ENCODE peak calls at places on chromosomes 13 and 19, in seven cellular contexts. One of them, this sample, is unnamed.

GRCh38 chr19:518292-519231 is 11.3 kb downstream of the TPGS1 start:
- DNase-seq in GM23338: peak
- DNase-seq in transverse colon: peak
- DNase-seq in CD4-positive, alpha-beta T cell: peak
- DNase-seq in PC-9: no peak
- DNase-seq in WERI-Rb-1: no peak
- DNase-seq in breast epithelium: no peak
- DNase-seq in this sample: no peak

GRCh38 chr19:45496349-45496953 is 396 bp downstream of the RTN2 start:
- DNase-seq in breast epithelium: no peak
- DNase-seq in transverse colon: no peak
- DNase-seq in GM23338: peak
- DNase-seq in PC-9: no peak
- DNase-seq in CD4-positive, alpha-beta T cell: peak
- DNase-seq in WERI-Rb-1: peak
- DNase-seq in this sample: peak

GRCh38 chr19:34994643-34995471 is 5.3 kb upstream of the GRAMD1A start:
- DNase-seq in CD4-positive, alpha-beta T cell: no peak
- DNase-seq in PC-9: peak
- DNase-seq in WERI-Rb-1: no peak
- DNase-seq in GM23338: no peak
- DNase-seq in breast epithelium: peak
- DNase-seq in transverse colon: peak
- DNase-seq in this sample: no peak

GRCh38 chr19:31408460-31409124 is 59.4 kb upstream of the TSHZ3 start:
- DNase-seq in WERI-Rb-1: no peak
- DNase-seq in transverse colon: no peak
- DNase-seq in GM23338: no peak
- DNase-seq in PC-9: no peak
- DNase-seq in CD4-positive, alpha-beta T cell: no peak
- DNase-seq in breast epithelium: no peak
- DNase-seq in this sample: peak

GRCh38 chr19:18219911-18220631 is 6.2 kb downstream of the PDE4C start:
- DNase-seq in breast epithelium: no peak
- DNase-seq in transverse colon: no peak
- DNase-seq in GM23338: no peak
- DNase-seq in PC-9: no peak
- DNase-seq in WERI-Rb-1: no peak
- DNase-seq in CD4-positive, alpha-beta T cell: no peak
- DNase-seq in this sample: no peak

GRCh38 chr19:32771596-32771995 is 52.0 kb downstream of the TDRD12 start:
- DNase-seq in PC-9: no peak
- DNase-seq in WERI-Rb-1: no peak
- DNase-seq in CD4-positive, alpha-beta T cell: no peak
- DNase-seq in GM23338: no peak
- DNase-seq in transverse colon: no peak
- DNase-seq in breast epithelium: no peak
- DNase-seq in this sample: no peak

GRCh38 chr19:42628411-42629135 is 33.8 kb upstream of the CEACAM8 start:
- DNase-seq in transverse colon: no peak
- DNase-seq in CD4-positive, alpha-beta T cell: no peak
- DNase-seq in breast epithelium: no peak
- DNase-seq in PC-9: no peak
- DNase-seq in GM23338: no peak
- DNase-seq in WERI-Rb-1: no peak
- DNase-seq in this sample: no peak

GRCh38 chr19:10206226-10206873 is 11.6 kb upstream of the DNMT1 start:
- DNase-seq in PC-9: peak
- DNase-seq in WERI-Rb-1: no peak
- DNase-seq in breast epithelium: peak
- DNase-seq in GM23338: no peak
- DNase-seq in CD4-positive, alpha-beta T cell: no peak
- DNase-seq in transverse colon: no peak
- DNase-seq in this sample: no peak

GRCh38 chr13:110916671-110917142 is 1.8 kb upstream of the ANKRD10 start:
- DNase-seq in PC-9: no peak
- DNase-seq in transverse colon: no peak
- DNase-seq in breast epithelium: no peak
- DNase-seq in GM23338: no peak
- DNase-seq in WERI-Rb-1: no peak
- DNase-seq in CD4-positive, alpha-beta T cell: no peak
- DNase-seq in this sample: no peak

GRCh38 chr19:13459351-13459750 is 46.9 kb downstream of the CACNA1A start:
- DNase-seq in GM23338: peak
- DNase-seq in PC-9: no peak
- DNase-seq in WERI-Rb-1: no peak
- DNase-seq in CD4-positive, alpha-beta T cell: no peak
- DNase-seq in transverse colon: no peak
- DNase-seq in breast epithelium: no peak
- DNase-seq in this sample: no peak
- H3K27ac ChIP-seq in GM23338: peak
- H3K27ac ChIP-seq in PC-9: no peak
- H3K27ac ChIP-seq in WERI-Rb-1: no peak
- H3K27ac ChIP-seq in CD4-positive, alpha-beta T cell: no peak
- H3K27ac ChIP-seq in transverse colon: no peak
- H3K27ac ChIP-seq in breast epithelium: no peak
- H3K27ac ChIP-seq in this sample: no peak

GRCh38 chr13:45950343-45950995 is 98.9 kb upstream of the SIAH3 start:
- DNase-seq in WERI-Rb-1: no peak
- DNase-seq in PC-9: no peak
- DNase-seq in breast epithelium: no peak
- DNase-seq in CD4-positive, alpha-beta T cell: no peak
- DNase-seq in transverse colon: no peak
- DNase-seq in GM23338: no peak
- DNase-seq in this sample: no peak
- H3K27ac ChIP-seq in WERI-Rb-1: no peak
- H3K27ac ChIP-seq in PC-9: no peak
- H3K27ac ChIP-seq in breast epithelium: no peak
- H3K27ac ChIP-seq in CD4-positive, alpha-beta T cell: no peak
- H3K27ac ChIP-seq in transverse colon: no peak
- H3K27ac ChIP-seq in GM23338: no peak
- H3K27ac ChIP-seq in this sample: no peak

GRCh38 chr13:74168263-74168675 is 34.1 kb upstream of the KLF12 start:
- DNase-seq in transverse colon: no peak
- DNase-seq in PC-9: no peak
- DNase-seq in breast epithelium: no peak
- DNase-seq in GM23338: no peak
- DNase-seq in CD4-positive, alpha-beta T cell: no peak
- DNase-seq in WERI-Rb-1: no peak
- DNase-seq in this sample: no peak
- H3K27ac ChIP-seq in transverse colon: no peak
- H3K27ac ChIP-seq in PC-9: no peak
- H3K27ac ChIP-seq in breast epithelium: no peak
- H3K27ac ChIP-seq in GM23338: no peak
- H3K27ac ChIP-seq in CD4-positive, alpha-beta T cell: no peak
- H3K27ac ChIP-seq in WERI-Rb-1: no peak
- H3K27ac ChIP-seq in this sample: no peak

GRCh38 chr19:55348317-55349034 is 6.0 kb downstream of the COX6B2 start:
- DNase-seq in PC-9: no peak
- DNase-seq in GM23338: peak
- DNase-seq in breast epithelium: no peak
- DNase-seq in transverse colon: no peak
- DNase-seq in WERI-Rb-1: peak
- DNase-seq in CD4-positive, alpha-beta T cell: no peak
- DNase-seq in this sample: no peak

GRCh38 chr19:55352746-55353145 is 1.8 kb downstream of the COX6B2 start:
- DNase-seq in WERI-Rb-1: no peak
- DNase-seq in transverse colon: no peak
- DNase-seq in CD4-positive, alpha-beta T cell: no peak
- DNase-seq in GM23338: no peak
- DNase-seq in breast epithelium: no peak
- DNase-seq in PC-9: no peak
- DNase-seq in this sample: no peak

GRCh38 chr19:55352040-55352439 is 2.5 kb downstream of the COX6B2 start:
- DNase-seq in transverse colon: no peak
- DNase-seq in PC-9: peak
- DNase-seq in breast epithelium: no peak
- DNase-seq in WERI-Rb-1: no peak
- DNase-seq in CD4-positive, alpha-beta T cell: no peak
- DNase-seq in GM23338: no peak
- DNase-seq in this sample: no peak

GRCh38 chr19:55353356-55353802 is 1.1 kb downstream of the COX6B2 start:
- DNase-seq in breast epithelium: no peak
- DNase-seq in PC-9: no peak
- DNase-seq in WERI-Rb-1: no peak
- DNase-seq in GM23338: peak
- DNase-seq in transverse colon: no peak
- DNase-seq in CD4-positive, alpha-beta T cell: no peak
- DNase-seq in this sample: no peak

GRCh38 chr19:55350620-55351315 is 3.8 kb downstream of the COX6B2 start:
- DNase-seq in GM23338: no peak
- DNase-seq in WERI-Rb-1: no peak
- DNase-seq in CD4-positive, alpha-beta T cell: no peak
- DNase-seq in transverse colon: no peak
- DNase-seq in breast epithelium: no peak
- DNase-seq in PC-9: no peak
- DNase-seq in this sample: no peak
- H3K27ac ChIP-seq in GM23338: no peak
- H3K27ac ChIP-seq in WERI-Rb-1: no peak
- H3K27ac ChIP-seq in CD4-positive, alpha-beta T cell: no peak
- H3K27ac ChIP-seq in transverse colon: no peak
- H3K27ac ChIP-seq in breast epithelium: no peak
- H3K27ac ChIP-seq in PC-9: peak
- H3K27ac ChIP-seq in this sample: no peak